ENCODE peak calls at places on chromosomes 5 and 9, in ten cellular contexts. F, V, O, X, Q, C, Z, L, S and I are unnamed samples.
A peak's percentile ranks its signal among the peaks of the same experiment; 100 is the strongest.

GRCh38 chr5:97094579-97095317 is 47.7 kb downstream of the LIX1 start:
- DNase-seq in O (no peak), V (no peak), L (no peak), C (no peak), Z (peak; percentile 19), Q (no peak), F (no peak), S (no peak), X (no peak), I (no peak)

GRCh38 chr5:173791878-173792277 is 96.3 kb upstream of the CPEB4 start:
- DNase-seq in Q (no peak), L (no peak), C (no peak), X (no peak), S (no peak), V (no peak), O (no peak), Z (no peak), F (no peak), I (no peak)

GRCh38 chr5:16869821-16870796 is 66.0 kb downstream of the MYO10 start:
- DNase-seq in O (no peak), L (no peak), Z (no peak), S (no peak), X (peak; percentile 7), Q (no peak), V (peak; percentile 99), F (no peak), C (no peak), I (no peak)

GRCh38 chr9:14107495-14107894 is 206.4 kb downstream of the NFIB start:
- DNase-seq in Z (no peak), F (no peak), S (no peak), O (no peak), V (no peak), L (no peak), C (no peak), Q (no peak), X (no peak), I (no peak)

GRCh38 chr9:120009856-120010255 is 570.1 kb downstream of the CDK5RAP2 start:
- DNase-seq in O (no peak), Q (no peak), F (no peak), L (no peak), Z (no peak), C (no peak), S (no peak), X (no peak), V (no peak), I (no peak)

GRCh38 chr9:14395300-14396082 is 81.5 kb upstream of the NFIB start:
- DNase-seq in O (peak; percentile 32), F (no peak), Z (no peak), L (no peak), X (no peak), C (no peak), V (no peak), S (peak; percentile 75), Q (no peak), I (no peak)

GRCh38 chr5:125393416-125393815 is 647.0 kb upstream of the ZNF608 start:
- DNase-seq in S (no peak), L (no peak), F (no peak), Q (no peak), Z (no peak), V (no peak), X (no peak), O (no peak), C (no peak), I (no peak)

GRCh38 chr9:136095028-136095494 is at the start of gene NACC2:
- DNase-seq in Q (no peak), S (no peak), Z (peak; percentile 39), V (peak; percentile 65), X (no peak), F (no peak), C (no peak), O (peak; percentile 68), L (peak; percentile 25), I (no peak)

GRCh38 chr5:42569325-42569724 is 146.1 kb downstream of the GHR start:
- DNase-seq in L (no peak), C (no peak), Z (no peak), S (no peak), O (no peak), X (no peak), Q (no peak), F (no peak), V (no peak), I (no peak)

GRCh38 chr9:19799784-19800183 is 10.9 kb upstream of the SLC24A2 start:
- DNase-seq in V (no peak), Z (no peak), F (no peak), X (no peak), Q (no peak), S (no peak), L (no peak), C (no peak), O (no peak), I (no peak)

GRCh38 chr5:5332287-5332686 is 90.2 kb upstream of the ICE1 start:
- DNase-seq in X (no peak), V (no peak), C (no peak), F (no peak), Z (no peak), Q (no peak), S (no peak), O (no peak), L (no peak), I (no peak)

GRCh38 chr9:98805506-98806272 is 1.8 kb upstream of the GALNT12 start:
- DNase-seq in O (no peak), C (no peak), L (no peak), X (peak; percentile 35), Q (no peak), S (no peak), F (no peak), Z (no peak), V (no peak), I (no peak)